ENCODE peak calls at places on chromosomes 5 and 9, in four cellular contexts. One of them, this sample, is unnamed.

GRCh38 chr9:116287721-116288120 is 134.1 kb downstream of the PAPPA start:
- DNase-seq in MCF 10A: peak; percentile 45
- DNase-seq in colonic mucosa: no peak
- DNase-seq in GM06990: no peak
- DNase-seq in this sample: no peak

GRCh38 chr5:11143456-11144267 is 382.6 kb upstream of the DAP start:
- DNase-seq in MCF 10A: no peak
- DNase-seq in colonic mucosa: no peak
- DNase-seq in GM06990: no peak
- DNase-seq in this sample: no peak

GRCh38 chr9:35649431-35650340 is 1.0 kb downstream of the SIT1 start:
- DNase-seq in MCF 10A: no peak
- DNase-seq in colonic mucosa: no peak
- DNase-seq in GM06990: peak; percentile 49
- DNase-seq in this sample: peak; percentile 40

GRCh38 chr5:147635882-147636531 is 126.1 kb upstream of the DPYSL3 start:
- DNase-seq in MCF 10A: no peak
- DNase-seq in colonic mucosa: no peak
- DNase-seq in GM06990: no peak
- DNase-seq in this sample: no peak

GRCh38 chr5:69364414-69364813 is 4.9 kb downstream of the AK6 start:
- DNase-seq in MCF 10A: no peak
- DNase-seq in colonic mucosa: no peak
- DNase-seq in GM06990: no peak
- DNase-seq in this sample: peak; percentile 25

GRCh38 chr9:22237497-22238363 is 208.9 kb upstream of the DMRTA1 start:
- DNase-seq in MCF 10A: peak; percentile 65
- DNase-seq in colonic mucosa: no peak
- DNase-seq in GM06990: no peak
- DNase-seq in this sample: no peak

GRCh38 chr9:130186051-130186450 is 13.8 kb downstream of the NCS1 start:
- DNase-seq in MCF 10A: no peak
- DNase-seq in colonic mucosa: no peak
- DNase-seq in GM06990: no peak
- DNase-seq in this sample: no peak

GRCh38 chr9:96884443-96884842 is 30.1 kb upstream of the ZNF782 start:
- DNase-seq in MCF 10A: peak; percentile 92
- DNase-seq in colonic mucosa: peak; percentile 40
- DNase-seq in GM06990: no peak
- DNase-seq in this sample: no peak

GRCh38 chr5:15620501-15620900 is 120.5 kb downstream of the FBXL7 start:
- DNase-seq in MCF 10A: peak; percentile 66
- DNase-seq in colonic mucosa: no peak
- DNase-seq in GM06990: no peak
- DNase-seq in this sample: no peak

GRCh38 chr5:82594097-82594496 is 315.9 kb upstream of the RPS23 start:
- DNase-seq in MCF 10A: peak; percentile 8
- DNase-seq in colonic mucosa: no peak
- DNase-seq in GM06990: no peak
- DNase-seq in this sample: no peak

GRCh38 chr9:111356567-111357244 is 26.7 kb upstream of the OR2K2 start:
- DNase-seq in MCF 10A: peak; percentile 85
- DNase-seq in colonic mucosa: peak; percentile 20
- DNase-seq in GM06990: no peak
- DNase-seq in this sample: no peak

GRCh38 chr5:133474851-133475590 is 137.3 kb downstream of the FSTL4 start:
- DNase-seq in MCF 10A: no peak
- DNase-seq in colonic mucosa: no peak
- DNase-seq in GM06990: no peak
- DNase-seq in this sample: no peak

GRCh38 chr5:145811834-145812625 is 23.1 kb downstream of the PRELID2 start:
- DNase-seq in MCF 10A: peak; percentile 60
- DNase-seq in colonic mucosa: no peak
- DNase-seq in GM06990: no peak
- DNase-seq in this sample: no peak

GRCh38 chr9:130858734-130859705 is 24.0 kb downstream of the ABL1 start:
- DNase-seq in MCF 10A: no peak
- DNase-seq in colonic mucosa: no peak
- DNase-seq in GM06990: no peak
- DNase-seq in this sample: no peak

GRCh38 chr5:107916731-107917725 is 246.3 kb upstream of the EFNA5 start:
- DNase-seq in MCF 10A: no peak
- DNase-seq in colonic mucosa: no peak
- DNase-seq in GM06990: no peak
- DNase-seq in this sample: no peak

GRCh38 chr5:142484821-142485387 is 160.1 kb upstream of the SPRY4 start:
- DNase-seq in MCF 10A: no peak
- DNase-seq in colonic mucosa: no peak
- DNase-seq in GM06990: no peak
- DNase-seq in this sample: no peak

GRCh38 chr5:31536873-31537272 is 4.8 kb downstream of the C5orf22 start:
- DNase-seq in MCF 10A: no peak
- DNase-seq in colonic mucosa: no peak
- DNase-seq in GM06990: no peak
- DNase-seq in this sample: no peak

GRCh38 chr5:153425914-153426313 is 64.6 kb upstream of the GRIA1 start:
- DNase-seq in MCF 10A: peak; percentile 52
- DNase-seq in colonic mucosa: no peak
- DNase-seq in GM06990: no peak
- DNase-seq in this sample: no peak

DNA sequence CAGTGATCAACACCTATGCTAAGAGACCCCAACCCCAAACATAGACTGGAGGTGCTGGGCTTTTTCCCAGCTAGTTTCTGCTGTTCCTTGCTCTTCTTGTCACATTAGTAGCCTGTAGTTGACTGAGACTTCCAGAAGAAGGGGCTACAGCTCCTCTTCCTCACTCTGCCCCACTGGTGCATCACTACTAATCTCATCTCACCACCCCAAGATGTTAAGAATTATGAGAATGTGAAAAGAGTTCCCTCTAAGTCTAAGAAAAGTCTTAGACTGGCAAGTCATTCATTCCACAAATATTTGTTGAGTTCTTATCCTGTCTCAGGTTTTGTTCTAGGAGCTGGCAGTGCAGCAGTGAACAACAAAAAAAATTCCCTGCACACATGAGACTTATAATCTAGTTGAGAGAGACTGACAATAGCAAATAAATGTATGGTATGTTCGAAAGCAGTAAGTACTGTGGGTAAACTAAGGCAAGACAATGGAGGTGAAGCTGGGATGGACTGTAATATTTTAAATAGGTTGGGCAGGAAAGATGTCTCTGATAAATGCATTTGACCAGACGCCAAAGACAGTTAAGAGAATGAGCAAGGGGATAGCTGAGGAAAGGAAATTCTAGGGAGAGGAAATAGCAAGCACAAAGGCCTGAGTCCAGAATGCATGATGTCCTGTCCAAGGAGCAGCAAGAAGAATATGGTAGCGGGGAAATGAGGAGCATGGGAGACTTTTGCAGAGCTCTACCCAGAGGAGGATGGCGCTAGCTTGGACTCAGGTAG is 92.3 kb downstream of the PTCD2 start:
- DNase-seq in MCF 10A: no peak
- DNase-seq in colonic mucosa: no peak
- DNase-seq in GM06990: no peak
- DNase-seq in this sample: no peak
- TF ChIP-seq CTCF in MCF 10A: no peak
- TF ChIP-seq CTCF in colonic mucosa: no peak
- TF ChIP-seq CTCF in GM06990: no peak
- TF ChIP-seq CTCF in this sample: no peak

GRCh38 chr5:172733179-172733973 is 37.6 kb downstream of the DUSP1 start:
- DNase-seq in MCF 10A: peak; percentile 93
- DNase-seq in colonic mucosa: peak; percentile 72
- DNase-seq in GM06990: no peak
- DNase-seq in this sample: no peak
- TF ChIP-seq CTCF in MCF 10A: peak; percentile 18
- TF ChIP-seq CTCF in colonic mucosa: no peak
- TF ChIP-seq CTCF in GM06990: no peak
- TF ChIP-seq CTCF in this sample: no peak

DNA sequence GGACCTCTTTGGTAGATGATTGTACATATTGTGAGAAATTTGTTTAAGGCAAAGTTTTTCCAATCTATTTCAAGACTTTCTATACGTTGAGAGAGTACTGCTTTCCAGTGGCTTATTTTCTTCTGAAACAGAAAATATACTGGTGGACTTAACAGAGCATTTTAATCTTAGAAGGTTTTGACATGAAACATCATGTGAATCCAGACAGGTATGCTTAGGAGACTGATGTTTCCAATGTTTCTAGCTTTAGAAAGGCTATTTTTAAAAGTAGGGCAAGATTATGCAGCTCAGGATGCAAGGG is 71.0 kb downstream of the PIK3R1 start:
- DNase-seq in MCF 10A: no peak
- DNase-seq in colonic mucosa: no peak
- DNase-seq in GM06990: no peak
- DNase-seq in this sample: no peak
- TF ChIP-seq CTCF in MCF 10A: no peak
- TF ChIP-seq CTCF in colonic mucosa: peak; percentile 3
- TF ChIP-seq CTCF in GM06990: no peak
- TF ChIP-seq CTCF in this sample: no peak

DNA sequence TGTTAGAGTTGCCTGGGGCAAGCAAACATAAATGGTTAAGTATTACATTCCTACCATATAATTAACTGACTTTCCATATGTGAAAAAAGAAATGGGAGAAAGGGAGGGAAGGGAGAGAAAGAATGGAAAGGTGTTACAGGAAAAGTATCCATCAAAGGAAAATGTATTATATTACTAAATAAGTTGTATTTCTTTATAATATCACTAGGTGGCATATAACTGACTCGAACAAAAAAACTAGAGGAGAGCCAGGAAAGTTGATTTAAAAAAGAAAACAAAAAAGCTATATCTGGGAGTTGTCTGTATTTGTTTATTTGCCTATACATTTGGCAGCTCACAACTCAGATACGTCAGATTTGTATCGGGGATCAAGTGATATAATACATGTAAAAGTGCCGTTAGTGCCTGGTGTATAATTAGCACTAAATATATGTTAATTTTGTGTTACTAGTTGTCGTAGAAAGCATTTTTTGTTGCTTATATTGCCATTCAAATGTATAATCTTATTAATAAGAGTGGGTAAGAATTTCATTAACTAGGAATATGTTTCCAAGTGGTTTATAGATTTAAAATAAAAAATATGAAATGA is 59.6 kb upstream of the ADAMTS19 start:
- DNase-seq in MCF 10A: peak; percentile 25
- DNase-seq in colonic mucosa: no peak
- DNase-seq in GM06990: no peak
- DNase-seq in this sample: no peak
- TF ChIP-seq CTCF in MCF 10A: peak; percentile 40
- TF ChIP-seq CTCF in colonic mucosa: no peak
- TF ChIP-seq CTCF in GM06990: peak; percentile 11
- TF ChIP-seq CTCF in this sample: no peak

DNA sequence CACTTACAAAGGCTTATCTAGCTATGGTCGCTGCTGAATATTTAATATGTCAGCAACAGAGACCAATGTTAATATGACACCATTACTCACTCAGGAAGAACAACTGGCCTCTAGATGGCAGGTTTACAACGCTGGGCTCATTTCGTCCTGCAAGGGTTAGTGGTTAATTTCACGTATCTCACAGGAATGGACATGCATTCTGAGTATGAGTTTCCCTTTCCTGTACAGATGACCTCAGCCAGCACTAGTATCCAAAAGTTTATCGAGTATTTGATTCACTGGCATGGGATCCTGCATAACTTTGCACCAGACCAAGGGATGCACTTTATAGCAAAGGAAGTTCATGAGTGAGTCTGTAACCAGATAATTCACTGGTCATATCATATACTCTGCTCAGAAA is 8.7 kb upstream of the TRPC7 start:
- DNase-seq in MCF 10A: peak; percentile 62
- DNase-seq in colonic mucosa: no peak
- DNase-seq in GM06990: no peak
- DNase-seq in this sample: no peak
- TF ChIP-seq CTCF in MCF 10A: peak; percentile 23
- TF ChIP-seq CTCF in colonic mucosa: no peak
- TF ChIP-seq CTCF in GM06990: peak; percentile 47
- TF ChIP-seq CTCF in this sample: peak; percentile 7

DNA sequence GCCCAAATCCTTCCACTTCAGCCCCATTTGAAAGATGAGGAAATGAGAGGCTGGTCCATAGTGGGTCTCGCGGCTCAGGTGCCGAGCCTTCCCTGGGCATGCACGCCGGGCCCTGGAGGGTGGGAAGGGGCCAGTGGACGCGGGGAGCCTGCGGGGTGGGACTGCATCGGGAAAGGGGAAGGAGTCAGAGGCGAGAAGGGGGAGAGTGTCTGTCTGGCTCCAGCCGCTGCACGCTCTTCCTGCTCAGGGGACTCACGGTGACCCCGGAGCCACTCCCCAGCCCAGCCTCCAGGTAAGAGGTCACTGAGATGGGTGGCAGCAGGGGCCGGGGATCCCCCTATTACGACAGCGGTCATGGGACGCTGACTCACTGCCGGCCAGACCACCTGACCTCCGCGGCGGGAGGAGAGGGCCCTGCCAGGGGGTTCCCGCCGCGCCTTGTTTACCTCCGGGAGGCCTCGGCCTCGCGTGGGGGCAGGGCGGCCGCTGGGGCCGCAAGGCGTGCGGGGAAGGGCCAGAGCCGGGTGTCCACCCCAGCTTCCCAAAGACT is 1.9 kb upstream of the SQSTM1 start:
- DNase-seq in MCF 10A: peak; percentile 99
- DNase-seq in colonic mucosa: peak; percentile 96
- DNase-seq in GM06990: peak; percentile 90
- DNase-seq in this sample: peak; percentile 97
- TF ChIP-seq CTCF in MCF 10A: no peak
- TF ChIP-seq CTCF in colonic mucosa: no peak
- TF ChIP-seq CTCF in GM06990: no peak
- TF ChIP-seq CTCF in this sample: no peak

GRCh38 chr9:82560457-82560904 is 502.5 kb downstream of the RASEF start:
- DNase-seq in MCF 10A: no peak
- DNase-seq in colonic mucosa: peak; percentile 32
- DNase-seq in GM06990: no peak
- DNase-seq in this sample: no peak
- TF ChIP-seq CTCF in MCF 10A: no peak
- TF ChIP-seq CTCF in colonic mucosa: no peak
- TF ChIP-seq CTCF in GM06990: no peak
- TF ChIP-seq CTCF in this sample: no peak

GRCh38 chr9:86997961-86998360 is 50.7 kb upstream of the GAS1 start:
- DNase-seq in MCF 10A: no peak
- DNase-seq in colonic mucosa: no peak
- DNase-seq in GM06990: no peak
- DNase-seq in this sample: no peak

GRCh38 chr9:86993830-86994229 is 46.5 kb upstream of the GAS1 start:
- DNase-seq in MCF 10A: no peak
- DNase-seq in colonic mucosa: no peak
- DNase-seq in GM06990: no peak
- DNase-seq in this sample: no peak

GRCh38 chr9:86994231-86994630 is 46.9 kb upstream of the GAS1 start:
- DNase-seq in MCF 10A: no peak
- DNase-seq in colonic mucosa: no peak
- DNase-seq in GM06990: no peak
- DNase-seq in this sample: no peak

GRCh38 chr9:87002517-87002916 is 55.2 kb upstream of the GAS1 start:
- DNase-seq in MCF 10A: no peak
- DNase-seq in colonic mucosa: no peak
- DNase-seq in GM06990: no peak
- DNase-seq in this sample: no peak

GRCh38 chr9:86997158-86997557 is 49.9 kb upstream of the GAS1 start:
- DNase-seq in MCF 10A: peak; percentile 52
- DNase-seq in colonic mucosa: no peak
- DNase-seq in GM06990: no peak
- DNase-seq in this sample: no peak
- TF ChIP-seq CTCF in MCF 10A: peak; percentile 41
- TF ChIP-seq CTCF in colonic mucosa: no peak
- TF ChIP-seq CTCF in GM06990: no peak
- TF ChIP-seq CTCF in this sample: no peak